ENCODE peak calls at places on chromosome 15, in four cellular contexts. One of them, this sample, is unnamed.
A peak's percentile ranks its signal among the peaks of the same experiment; 100 is the strongest.

GRCh38 chr15:83206971-83207621 is 527 bp downstream of the HDGFL3 start:
- DNase-seq in KBM-7: peak; percentile 66
- DNase-seq in activated CD8-positive, alpha-beta memory T cell treated with anti-CD3 and anti-CD28 coated beads for 1 hour: no peak
- DNase-seq in HT1080: peak; percentile 32
- DNase-seq in this sample: peak; percentile 62

GRCh38 chr15:95495033-95495541 is 835.4 kb upstream of the NR2F2 start:
- DNase-seq in HT1080: no peak
- DNase-seq in activated CD8-positive, alpha-beta memory T cell treated with anti-CD3 and anti-CD28 coated beads for 1 hour: no peak
- DNase-seq in KBM-7: no peak
- DNase-seq in this sample: no peak

GRCh38 chr15:101159096-101159935 is 92.5 kb downstream of the CHSY1 start:
- DNase-seq in KBM-7: no peak
- DNase-seq in activated CD8-positive, alpha-beta memory T cell treated with anti-CD3 and anti-CD28 coated beads for 1 hour: no peak
- DNase-seq in HT1080: no peak
- DNase-seq in this sample: no peak

GRCh38 chr15:72319985-72320671 is at the start of gene CELF6:
- DNase-seq in HT1080: no peak
- DNase-seq in activated CD8-positive, alpha-beta memory T cell treated with anti-CD3 and anti-CD28 coated beads for 1 hour: peak; percentile 50
- DNase-seq in KBM-7: peak; percentile 98
- DNase-seq in this sample: peak; percentile 95

GRCh38 chr15:67547836-67548531 is 5.5 kb downstream of the MAP2K5 start:
- DNase-seq in activated CD8-positive, alpha-beta memory T cell treated with anti-CD3 and anti-CD28 coated beads for 1 hour: no peak
- DNase-seq in KBM-7: no peak
- DNase-seq in HT1080: peak; percentile 39
- DNase-seq in this sample: peak; percentile 14

GRCh38 chr15:92803852-92804609 is 96.1 kb upstream of the CHD2 start:
- DNase-seq in HT1080: peak; percentile 100
- DNase-seq in activated CD8-positive, alpha-beta memory T cell treated with anti-CD3 and anti-CD28 coated beads for 1 hour: no peak
- DNase-seq in KBM-7: peak; percentile 99
- DNase-seq in this sample: peak; percentile 52

GRCh38 chr15:90001062-90001682 is at the start of gene ZNF710:
- DNase-seq in KBM-7: peak; percentile 56
- DNase-seq in HT1080: peak; percentile 42
- DNase-seq in activated CD8-positive, alpha-beta memory T cell treated with anti-CD3 and anti-CD28 coated beads for 1 hour: peak; percentile 14
- DNase-seq in this sample: peak; percentile 86

GRCh38 chr15:100207053-100207452 is 134.7 kb downstream of the ADAMTS17 start:
- DNase-seq in activated CD8-positive, alpha-beta memory T cell treated with anti-CD3 and anti-CD28 coated beads for 1 hour: no peak
- DNase-seq in HT1080: no peak
- DNase-seq in KBM-7: no peak
- DNase-seq in this sample: peak; percentile 51

GRCh38 chr15:90142216-90143175 is 40.2 kb upstream of the IDH2 start:
- DNase-seq in HT1080: no peak
- DNase-seq in KBM-7: peak; percentile 71
- DNase-seq in activated CD8-positive, alpha-beta memory T cell treated with anti-CD3 and anti-CD28 coated beads for 1 hour: peak; percentile 12
- DNase-seq in this sample: no peak

GRCh38 chr15:27660676-27661075 is 438.4 kb downstream of the OCA2 start:
- DNase-seq in KBM-7: no peak
- DNase-seq in HT1080: no peak
- DNase-seq in activated CD8-positive, alpha-beta memory T cell treated with anti-CD3 and anti-CD28 coated beads for 1 hour: no peak
- DNase-seq in this sample: no peak

GRCh38 chr15:69593981-69594966 is 141.7 kb downstream of the RPLP1 start:
- DNase-seq in activated CD8-positive, alpha-beta memory T cell treated with anti-CD3 and anti-CD28 coated beads for 1 hour: no peak
- DNase-seq in HT1080: peak; percentile 63
- DNase-seq in KBM-7: peak; percentile 19
- DNase-seq in this sample: no peak

GRCh38 chr15:23823508-23823907 is 136.4 kb upstream of the NDN start:
- DNase-seq in KBM-7: peak; percentile 8
- DNase-seq in HT1080: peak; percentile 56
- DNase-seq in activated CD8-positive, alpha-beta memory T cell treated with anti-CD3 and anti-CD28 coated beads for 1 hour: no peak
- DNase-seq in this sample: peak; percentile 77

GRCh38 chr15:79016527-79017170 is 71.8 kb upstream of the CTSH start:
- DNase-seq in HT1080: no peak
- DNase-seq in activated CD8-positive, alpha-beta memory T cell treated with anti-CD3 and anti-CD28 coated beads for 1 hour: no peak
- DNase-seq in KBM-7: no peak
- DNase-seq in this sample: no peak

GRCh38 chr15:85725019-85725418 is 69.7 kb downstream of the KLHL25 start:
- DNase-seq in activated CD8-positive, alpha-beta memory T cell treated with anti-CD3 and anti-CD28 coated beads for 1 hour: no peak
- DNase-seq in KBM-7: no peak
- DNase-seq in HT1080: no peak
- DNase-seq in this sample: no peak

GRCh38 chr15:42727740-42728355 is 9.1 kb downstream of the CDAN1 start:
- DNase-seq in KBM-7: no peak
- DNase-seq in activated CD8-positive, alpha-beta memory T cell treated with anti-CD3 and anti-CD28 coated beads for 1 hour: no peak
- DNase-seq in HT1080: no peak
- DNase-seq in this sample: no peak

GRCh38 chr15:67564590-67565345 is 22.3 kb downstream of the MAP2K5 start:
- DNase-seq in activated CD8-positive, alpha-beta memory T cell treated with anti-CD3 and anti-CD28 coated beads for 1 hour: no peak
- DNase-seq in KBM-7: peak; percentile 92
- DNase-seq in HT1080: no peak
- DNase-seq in this sample: no peak

GRCh38 chr15:90376789-90377188 is 11.3 kb upstream of the IQGAP1 start:
- DNase-seq in activated CD8-positive, alpha-beta memory T cell treated with anti-CD3 and anti-CD28 coated beads for 1 hour: peak; percentile 32
- DNase-seq in HT1080: no peak
- DNase-seq in KBM-7: peak; percentile 92
- DNase-seq in this sample: no peak

GRCh38 chr15:89781891-89782618 is 5.9 kb downstream of the MESP2 start:
- DNase-seq in HT1080: peak; percentile 56
- DNase-seq in KBM-7: no peak
- DNase-seq in activated CD8-positive, alpha-beta memory T cell treated with anti-CD3 and anti-CD28 coated beads for 1 hour: no peak
- DNase-seq in this sample: peak; percentile 88

GRCh38 chr15:70866982-70867644 is 13.2 kb upstream of the LARP6 start:
- DNase-seq in HT1080: no peak
- DNase-seq in activated CD8-positive, alpha-beta memory T cell treated with anti-CD3 and anti-CD28 coated beads for 1 hour: no peak
- DNase-seq in KBM-7: no peak
- DNase-seq in this sample: no peak

GRCh38 chr15:68567345-68567744 is 11.4 kb upstream of the CORO2B start:
- DNase-seq in KBM-7: no peak
- DNase-seq in HT1080: no peak
- DNase-seq in activated CD8-positive, alpha-beta memory T cell treated with anti-CD3 and anti-CD28 coated beads for 1 hour: no peak
- DNase-seq in this sample: peak; percentile 76

GRCh38 chr15:99157456-99157855 is 52.6 kb downstream of the SYNM start:
- DNase-seq in KBM-7: no peak
- DNase-seq in HT1080: no peak
- DNase-seq in activated CD8-positive, alpha-beta memory T cell treated with anti-CD3 and anti-CD28 coated beads for 1 hour: no peak
- DNase-seq in this sample: no peak

GRCh38 chr15:96428742-96429141 is 98.2 kb downstream of the NR2F2 start:
- DNase-seq in KBM-7: no peak
- DNase-seq in activated CD8-positive, alpha-beta memory T cell treated with anti-CD3 and anti-CD28 coated beads for 1 hour: no peak
- DNase-seq in HT1080: peak; percentile 92
- DNase-seq in this sample: peak; percentile 34

GRCh38 chr15:69275933-69276565 is 22.7 kb upstream of the PAQR5 start:
- DNase-seq in KBM-7: no peak
- DNase-seq in activated CD8-positive, alpha-beta memory T cell treated with anti-CD3 and anti-CD28 coated beads for 1 hour: no peak
- DNase-seq in HT1080: no peak
- DNase-seq in this sample: peak; percentile 37

GRCh38 chr15:90887037-90887481 is 2.8 kb downstream of the FES start:
- DNase-seq in activated CD8-positive, alpha-beta memory T cell treated with anti-CD3 and anti-CD28 coated beads for 1 hour: no peak
- DNase-seq in KBM-7: no peak
- DNase-seq in HT1080: no peak
- DNase-seq in this sample: no peak

GRCh38 chr15:76866716-76867321 is 38.3 kb downstream of the SCAPER start:
- DNase-seq in KBM-7: peak; percentile 58
- DNase-seq in activated CD8-positive, alpha-beta memory T cell treated with anti-CD3 and anti-CD28 coated beads for 1 hour: no peak
- DNase-seq in HT1080: peak; percentile 4
- DNase-seq in this sample: peak; percentile 30

GRCh38 chr15:27077790-27078189 is 106.8 kb downstream of the GABRG3 start:
- DNase-seq in HT1080: no peak
- DNase-seq in activated CD8-positive, alpha-beta memory T cell treated with anti-CD3 and anti-CD28 coated beads for 1 hour: no peak
- DNase-seq in KBM-7: no peak
- DNase-seq in this sample: peak; percentile 2

GRCh38 chr15:23401627-23402026 is 45.4 kb downstream of the GOLGA6L2 start:
- DNase-seq in HT1080: no peak
- DNase-seq in activated CD8-positive, alpha-beta memory T cell treated with anti-CD3 and anti-CD28 coated beads for 1 hour: no peak
- DNase-seq in KBM-7: no peak
- DNase-seq in this sample: no peak

GRCh38 chr15:65518633-65519285 is 1.3 kb upstream of the DPP8 start:
- DNase-seq in KBM-7: no peak
- DNase-seq in HT1080: no peak
- DNase-seq in activated CD8-positive, alpha-beta memory T cell treated with anti-CD3 and anti-CD28 coated beads for 1 hour: no peak
- DNase-seq in this sample: no peak

GRCh38 chr15:92009162-92009561 is 155.7 kb downstream of the SLCO3A1 start:
- DNase-seq in KBM-7: no peak
- DNase-seq in HT1080: no peak
- DNase-seq in activated CD8-positive, alpha-beta memory T cell treated with anti-CD3 and anti-CD28 coated beads for 1 hour: no peak
- DNase-seq in this sample: no peak

GRCh38 chr15:101511717-101512116 is 22.2 kb upstream of the PCSK6 start:
- DNase-seq in activated CD8-positive, alpha-beta memory T cell treated with anti-CD3 and anti-CD28 coated beads for 1 hour: no peak
- DNase-seq in KBM-7: no peak
- DNase-seq in HT1080: no peak
- DNase-seq in this sample: no peak

GRCh38 chr15:100249096-100249815 is 92.5 kb downstream of the ADAMTS17 start:
- DNase-seq in activated CD8-positive, alpha-beta memory T cell treated with anti-CD3 and anti-CD28 coated beads for 1 hour: no peak
- DNase-seq in HT1080: no peak
- DNase-seq in KBM-7: no peak
- DNase-seq in this sample: no peak

GRCh38 chr15:95930659-95931375 is 399.7 kb upstream of the NR2F2 start:
- DNase-seq in activated CD8-positive, alpha-beta memory T cell treated with anti-CD3 and anti-CD28 coated beads for 1 hour: no peak
- DNase-seq in KBM-7: no peak
- DNase-seq in HT1080: no peak
- DNase-seq in this sample: no peak

GRCh38 chr15:62896969-62897486 is 145.5 kb upstream of the TPM1 start:
- DNase-seq in activated CD8-positive, alpha-beta memory T cell treated with anti-CD3 and anti-CD28 coated beads for 1 hour: no peak
- DNase-seq in HT1080: peak; percentile 99
- DNase-seq in KBM-7: no peak
- DNase-seq in this sample: peak; percentile 39

GRCh38 chr15:45431502-45431901 is 53.2 kb upstream of the GATM start:
- DNase-seq in activated CD8-positive, alpha-beta memory T cell treated with anti-CD3 and anti-CD28 coated beads for 1 hour: no peak
- DNase-seq in KBM-7: no peak
- DNase-seq in HT1080: no peak
- DNase-seq in this sample: peak; percentile 37

GRCh38 chr15:55588070-55588817 is at the start of gene PYGO1:
- DNase-seq in HT1080: peak; percentile 50
- DNase-seq in KBM-7: peak; percentile 79
- DNase-seq in activated CD8-positive, alpha-beta memory T cell treated with anti-CD3 and anti-CD28 coated beads for 1 hour: peak; percentile 4
- DNase-seq in this sample: peak; percentile 85

GRCh38 chr15:40826123-40827075 is 2.1 kb downstream of the PPP1R14D start:
- DNase-seq in HT1080: no peak
- DNase-seq in KBM-7: no peak
- DNase-seq in activated CD8-positive, alpha-beta memory T cell treated with anti-CD3 and anti-CD28 coated beads for 1 hour: no peak
- DNase-seq in this sample: no peak

GRCh38 chr15:68431792-68432401 is at the start of gene ITGA11:
- DNase-seq in HT1080: peak; percentile 38
- DNase-seq in activated CD8-positive, alpha-beta memory T cell treated with anti-CD3 and anti-CD28 coated beads for 1 hour: no peak
- DNase-seq in KBM-7: peak; percentile 31
- DNase-seq in this sample: peak; percentile 63